ENCODE peak calls at places on chromosomes 6 and 20, in nine cellular contexts. F is fibroblast of mammary gland, R is fibroblast of pulmonary artery, J is cardiac fibroblast, C is HFFc6, W is PC-9, O is brain microvascular endothelial cell, Q is pancreas, P is HCT116. K is an unnamed sample.

GRCh38 chr20:5608104-5608447 is 142.1 kb upstream of the SHLD1 start:
- DNase-seq in P (no peak), F (no peak), Q (no peak), W (no peak), C (no peak), J (no peak), R (no peak), O (no peak), K (no peak)

GRCh38 chr20:57480444-57481152 is 44.3 kb downstream of the CTCFL start:
- DNase-seq in F (no peak), Q (no peak), J (no peak), O (no peak), W (no peak), C (no peak), R (no peak), P (no peak), K (no peak)

GRCh38 chr6:17476506-17476905 is 83.1 kb downstream of the CAP2 start:
- DNase-seq in R (no peak), W (no peak), J (no peak), O (no peak), P (no peak), F (no peak), Q (no peak), C (no peak), K (no peak)

GRCh38 chr6:97215157-97215769 is 67.8 kb downstream of the MMS22L start:
- DNase-seq in J (peak), P (peak), Q (no peak), F (peak), W (no peak), C (peak), R (peak), O (peak), K (no peak)

GRCh38 chr6:149060300-149060984 is 257.1 kb upstream of the TAB2 start:
- DNase-seq in C (no peak), J (peak), P (no peak), F (no peak), O (peak), W (no peak), R (no peak), Q (no peak), K (no peak)

GRCh38 chr6:107690546-107690863 is 133.6 kb downstream of the SCML4 start:
- DNase-seq in C (no peak), J (no peak), O (no peak), Q (no peak), P (no peak), R (no peak), F (peak), W (no peak), K (no peak)

GRCh38 chr6:1481326-1481725 is 92.0 kb downstream of the FOXF2 start:
- DNase-seq in P (peak), Q (no peak), R (peak), F (peak), W (peak), C (peak), J (peak), O (peak), K (no peak)

GRCh38 chr20:57251344-57251743 is 15.1 kb downstream of the BMP7 start:
- DNase-seq in O (peak), F (no peak), R (peak), W (no peak), J (no peak), Q (no peak), P (no peak), C (no peak), K (no peak)

GRCh38 chr6:90818163-90818562 is 231.3 kb upstream of the MAP3K7 start:
- DNase-seq in O (no peak), F (no peak), J (no peak), C (no peak), R (no peak), P (no peak), Q (no peak), W (no peak), K (no peak)

GRCh38 chr20:32325706-32326506 is 32.2 kb upstream of the ASXL1 start:
- DNase-seq in W (peak), P (peak), C (peak), O (peak), F (peak), R (peak), J (peak), Q (no peak), K (no peak)

GRCh38 chr20:16434087-16434664 is 139.1 kb downstream of the KIF16B start:
- DNase-seq in J (peak), O (peak), C (no peak), F (peak), W (no peak), P (peak), Q (peak), R (peak), K (no peak)
- TF ChIP-seq CTCF in J (peak), O (peak), C (peak), F (peak), W (peak), P (peak), Q (peak), R (peak), K (peak)

DNA sequence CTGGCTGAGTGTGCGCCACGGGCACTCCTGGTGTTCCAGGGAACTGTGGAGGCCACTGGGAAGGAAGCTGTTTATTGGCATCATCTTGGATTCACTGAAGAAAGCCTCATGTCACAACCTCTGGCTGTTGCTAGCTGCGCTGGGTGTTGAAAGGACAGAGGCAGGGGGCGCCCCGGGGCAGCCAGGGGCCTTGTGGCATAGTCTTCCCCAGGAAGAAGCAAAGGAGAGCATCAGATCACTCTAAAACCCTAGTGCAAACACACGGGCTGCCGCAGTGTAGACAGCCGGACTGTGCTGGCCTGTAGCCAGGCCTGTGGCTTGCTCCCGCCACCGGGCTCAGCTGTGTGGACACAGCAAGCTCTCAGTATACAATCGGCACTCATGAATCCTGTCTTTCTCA is 23.8 kb upstream of the SMOC2 start:
- DNase-seq in P (no peak), F (no peak), R (no peak), C (no peak), W (no peak), O (no peak), Q (no peak), J (no peak), K (no peak)
- TF ChIP-seq CTCF in P (no peak), F (no peak), R (no peak), C (no peak), W (no peak), O (no peak), Q (no peak), J (no peak), K (no peak)

GRCh38 chr6:168022488-168023321 is 25.2 kb downstream of the KIF25 start:
- DNase-seq in W (no peak), J (no peak), F (no peak), R (no peak), Q (no peak), O (no peak), C (no peak), P (no peak), K (no peak)
- TF ChIP-seq CTCF in W (no peak), J (no peak), F (no peak), R (no peak), Q (no peak), O (no peak), C (no peak), P (no peak), K (no peak)

GRCh38 chr20:45098096-45098773 is 2.7 kb downstream of the KCNS1 start:
- DNase-seq in J (peak), Q (peak), R (peak), O (peak), P (no peak), F (peak), W (no peak), C (no peak), K (no peak)
- TF ChIP-seq CTCF in J (peak), Q (no peak), R (peak), O (peak), P (peak), F (no peak), W (no peak), C (no peak), K (no peak)